ENCODE peak calls at places on chromosomes 12 and 14, in six cellular contexts. T, O, B, C, Y and R are unnamed samples.

GRCh38 chr12:123614531-123614930 is 12.6 kb downstream of the DDX55 start:
- DNase-seq in T (no peak), O (no peak), B (peak), C (no peak), Y (no peak), R (no peak)

GRCh38 chr14:75060420-75060819 is 3.4 kb downstream of the ACYP1 start:
- DNase-seq in T (no peak), O (no peak), B (no peak), C (no peak), Y (no peak), R (no peak)

GRCh38 chr14:105853907-105854599 is 327.7 kb downstream of the TMEM121 start:
- DNase-seq in T (no peak), O (no peak), B (no peak), C (no peak), Y (no peak), R (no peak)

GRCh38 chr12:80590085-80590484 is 117.3 kb upstream of the MYF6 start:
- DNase-seq in T (no peak), O (peak), B (peak), C (no peak), Y (peak), R (no peak)

GRCh38 chr14:68627868-68628604 is 164.8 kb downstream of the ZFP36L1 start:
- DNase-seq in T (peak), O (no peak), B (no peak), C (peak), Y (peak), R (peak)

GRCh38 chr12:6396031-6396430 is 12.1 kb downstream of the LTBR start:
- DNase-seq in T (no peak), O (no peak), B (peak), C (no peak), Y (no peak), R (no peak)

GRCh38 chr12:12979731-12980259 is 20.3 kb downstream of the HEBP1 start:
- DNase-seq in T (no peak), O (peak), B (peak), C (no peak), Y (peak), R (peak)

GRCh38 chr12:2555487-2556082 is 239.2 kb upstream of the FKBP4 start:
- DNase-seq in T (no peak), O (no peak), B (no peak), C (peak), Y (no peak), R (no peak)

GRCh38 chr14:99976021-99976420 is 89.2 kb upstream of the EVL start:
- DNase-seq in T (no peak), O (no peak), B (no peak), C (no peak), Y (no peak), R (no peak)

GRCh38 chr12:112317481-112317880 is 64.8 kb downstream of the HECTD4 start:
- DNase-seq in T (no peak), O (no peak), B (no peak), C (no peak), Y (peak), R (peak)

GRCh38 chr14:55125403-55125802 is 3.6 kb upstream of the LGALS3 start:
- DNase-seq in T (no peak), O (no peak), B (no peak), C (no peak), Y (no peak), R (no peak)

GRCh38 chr14:92813201-92813600 is 19.1 kb downstream of the GOLGA5 start:
- DNase-seq in T (no peak), O (no peak), B (no peak), C (no peak), Y (no peak), R (no peak)

GRCh38 chr14:64265222-64265621 is 28.9 kb downstream of the ESR2 start:
- DNase-seq in T (no peak), O (no peak), B (no peak), C (no peak), Y (no peak), R (no peak)

GRCh38 chr12:125136702-125137101 is 71.5 kb downstream of the AACS start:
- DNase-seq in T (no peak), O (no peak), B (no peak), C (no peak), Y (no peak), R (no peak)

GRCh38 chr14:56855891-56856461 is 45.7 kb upstream of the OTX2 start:
- DNase-seq in T (peak), O (no peak), B (no peak), C (peak), Y (peak), R (peak)

GRCh38 chr12:5499566-5500325 is 67.8 kb downstream of the NTF3 start:
- DNase-seq in T (no peak), O (peak), B (peak), C (no peak), Y (no peak), R (no peak)

GRCh38 chr14:104609666-104610065 is 5.1 kb upstream of the TMEM179 start:
- DNase-seq in T (no peak), O (no peak), B (no peak), C (no peak), Y (no peak), R (no peak)

GRCh38 chr14:69755784-69756183 is 11.2 kb upstream of the SRSF5 start:
- DNase-seq in T (no peak), O (no peak), B (no peak), C (no peak), Y (no peak), R (no peak)

GRCh38 chr12:104615048-104615561 is 158.4 kb downstream of the CHST11 start:
- DNase-seq in T (no peak), O (peak), B (no peak), C (no peak), Y (peak), R (no peak)

DNA sequence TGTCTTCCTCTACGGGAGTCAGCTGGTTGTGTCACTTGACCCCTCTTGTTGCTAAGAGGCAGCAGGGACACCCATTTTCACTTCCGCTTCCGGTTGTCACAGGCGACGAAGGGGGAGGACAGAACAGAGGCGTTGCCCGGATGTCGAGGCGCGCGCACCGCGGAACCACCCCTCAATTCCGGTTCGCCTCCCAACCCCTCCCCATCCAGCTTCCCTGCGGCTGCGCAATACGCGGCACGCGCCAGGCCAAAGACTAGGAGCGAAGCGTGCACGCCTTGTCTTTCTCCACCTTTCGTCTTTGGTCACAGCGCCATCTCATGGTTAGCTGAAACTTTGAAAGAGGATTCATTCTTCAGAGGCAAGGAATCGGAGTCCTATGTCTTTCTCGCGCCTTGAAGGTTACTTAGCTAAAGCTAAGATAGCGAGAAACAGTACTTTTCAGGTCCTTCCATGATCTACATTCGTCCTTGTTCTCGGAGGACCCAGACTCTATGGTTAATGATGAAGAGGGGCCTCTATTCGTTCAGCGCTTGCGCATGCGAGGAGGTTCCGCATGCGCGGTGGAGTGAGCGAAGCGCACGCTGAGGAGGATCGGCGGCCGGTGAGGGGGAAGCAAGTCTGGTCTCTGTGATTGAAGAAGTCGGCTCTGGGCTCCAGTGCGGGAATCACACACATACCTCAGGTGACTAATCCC is at the start of the genes ATP6V1D and EIF2S1:
- DNase-seq in T (peak), O (peak), B (peak), C (peak), Y (peak), R (peak)
- H3K4ac ChIP-seq in T (no peak), O (peak), B (peak), C (no peak), Y (peak), R (no peak)

GRCh38 chr14:90654831-90655276 is 161.4 kb downstream of the TTC7B start:
- DNase-seq in T (no peak), O (no peak), B (peak), C (no peak), Y (no peak), R (no peak)
- H3K23ac ChIP-seq in T (no peak), O (no peak), B (no peak), C (no peak), Y (no peak), R (peak)

DNA sequence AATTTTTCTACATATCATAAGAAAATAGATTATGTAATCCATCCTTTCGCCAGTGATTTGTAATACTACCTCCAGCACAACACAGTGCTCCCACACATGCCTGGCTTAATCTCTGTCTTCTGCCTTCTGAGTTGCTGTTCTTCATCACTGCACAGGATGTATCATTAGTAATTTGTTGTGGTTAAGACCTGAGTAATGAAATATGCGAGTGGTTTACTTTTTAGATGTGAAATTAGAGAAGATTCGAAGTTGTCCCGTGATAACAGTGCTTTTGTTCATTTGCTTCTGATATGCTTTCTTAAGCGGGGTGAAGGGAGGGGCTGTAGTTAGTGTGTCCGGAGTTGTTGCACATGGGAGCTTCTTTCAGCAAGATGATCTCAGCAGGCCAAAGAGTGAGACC is 18.1 kb downstream of the KRT85 start:
- DNase-seq in T (no peak), O (no peak), B (peak), C (no peak), Y (no peak), R (no peak)
- H3K14ac ChIP-seq in T (no peak), O (no peak), B (no peak), C (no peak), Y (no peak), R (no peak)

DNA sequence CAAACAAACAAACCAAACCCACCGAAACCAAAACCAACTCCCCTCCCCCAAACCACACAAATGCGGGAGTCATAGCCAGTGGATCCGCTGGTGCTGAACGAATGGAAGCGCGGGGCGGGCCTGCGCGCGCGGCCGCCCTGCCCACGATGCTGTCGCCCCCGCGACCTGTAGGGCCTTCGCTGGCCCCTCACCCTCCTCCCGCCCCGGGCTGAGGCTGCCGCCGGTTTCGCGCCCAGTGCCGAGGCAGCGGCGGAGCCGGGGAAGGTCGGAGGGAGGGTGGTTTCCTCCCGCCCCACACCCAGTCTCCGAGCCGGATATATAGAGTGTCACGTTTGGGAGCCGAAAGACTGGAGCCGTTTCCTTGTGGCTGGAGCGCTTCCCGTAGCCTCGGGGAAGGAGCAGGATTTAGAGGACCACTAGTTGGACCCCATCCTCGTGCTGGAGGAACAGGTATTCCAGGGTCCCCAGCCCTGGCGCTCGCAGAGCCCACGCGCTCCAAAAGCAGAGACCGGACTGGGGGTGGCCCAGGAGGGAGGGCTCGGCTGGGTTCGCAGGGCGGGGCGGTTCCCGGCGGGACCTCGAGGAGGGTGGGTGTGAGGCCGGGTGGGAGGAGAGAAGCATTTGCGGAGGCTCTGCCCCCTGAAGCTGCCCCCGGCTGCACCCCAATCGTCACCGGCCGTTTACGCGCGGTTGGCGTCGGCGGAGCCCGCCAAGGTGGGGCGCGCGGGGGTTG is at the start of gene FAR2:
- DNase-seq in T (peak), O (peak), B (no peak), C (peak), Y (peak), R (peak)
- H3K4ac ChIP-seq in T (peak), O (peak), B (peak), C (peak), Y (peak), R (no peak)

DNA sequence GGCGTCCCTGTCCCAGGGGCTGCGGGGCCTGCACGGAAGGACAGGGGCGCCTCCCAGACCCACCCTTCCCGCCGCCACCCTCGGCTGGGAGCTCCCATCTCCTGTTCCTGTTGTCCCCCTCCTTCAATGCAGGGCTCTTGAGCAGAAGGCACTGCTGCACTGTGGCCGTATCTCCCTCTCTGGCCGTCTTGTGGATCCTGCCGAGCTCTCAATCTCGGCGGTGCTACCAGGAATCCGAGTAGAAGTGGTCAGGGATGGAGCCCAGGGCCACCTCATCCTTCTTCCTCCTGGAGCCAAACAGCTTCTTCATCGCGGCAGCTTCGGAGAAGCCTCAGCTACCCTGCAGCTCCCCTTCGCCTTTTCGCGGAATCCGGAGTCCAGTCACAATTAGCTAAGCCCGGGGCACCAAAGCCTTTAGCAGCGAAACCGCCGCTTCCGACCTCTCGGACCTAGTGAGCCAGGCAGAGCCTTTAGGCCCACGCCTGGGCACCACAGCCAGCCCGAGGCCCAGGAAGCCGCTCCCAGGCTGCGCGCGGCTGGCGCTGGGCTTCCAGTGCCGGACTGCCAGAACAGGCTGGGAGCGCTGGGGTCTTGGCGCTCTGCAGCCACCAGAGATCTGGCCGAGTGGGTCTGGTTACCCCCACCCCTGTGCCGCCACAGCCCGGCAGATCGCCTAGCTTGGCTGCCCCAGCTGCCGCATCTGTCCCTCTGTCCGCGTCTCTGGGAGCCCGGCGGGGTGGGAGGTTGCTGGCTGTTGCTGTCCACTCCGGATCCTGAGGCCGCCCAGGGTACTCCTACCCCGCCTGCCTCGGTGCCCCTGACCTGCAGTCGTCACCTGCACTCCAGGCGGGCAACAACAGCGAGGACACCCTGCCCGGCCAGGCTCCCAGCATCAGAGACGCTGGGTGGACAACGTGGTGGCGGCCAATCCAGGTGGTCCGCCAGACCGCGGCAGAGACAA is 69.1 kb downstream of the ASCL4 start:
- DNase-seq in T (peak), O (no peak), B (no peak), C (peak), Y (no peak), R (peak)
- H3K23ac ChIP-seq in T (no peak), O (no peak), B (no peak), C (no peak), Y (no peak), R (peak)